ENCODE peak calls at places on chromosomes 3 and 15, in four cellular contexts. S is lower lobe of right lung, G is H1, Z is thyroid gland. Q is an unnamed sample.

GRCh38 chr3:57017481-57017880 is 43.0 kb upstream of the SPATA12 start:
- DNase-seq in S (no peak), G (no peak), Z (no peak), Q (no peak)

GRCh38 chr15:78374436-78375393 is 34.6 kb downstream of the CRABP1 start:
- DNase-seq in S (peak; percentile 52), G (no peak), Z (no peak), Q (no peak)

GRCh38 chr3:154598166-154598565 is 168.2 kb upstream of the GPR149 start:
- DNase-seq in S (no peak), G (no peak), Z (no peak), Q (no peak)

GRCh38 chr3:4776980-4777581 is 202.2 kb upstream of the BHLHE40 start:
- DNase-seq in S (no peak), G (no peak), Z (no peak), Q (no peak)

GRCh38 chr3:171878441-171879225 is 35.5 kb downstream of the TMEM212 start:
- DNase-seq in S (no peak), G (no peak), Z (no peak), Q (no peak)

GRCh38 chr3:137946341-137946973 is 63.5 kb upstream of the CLDN18 start:
- DNase-seq in S (peak; percentile 72), G (peak; percentile 41), Z (peak; percentile 58), Q (peak; percentile 64)

GRCh38 chr3:17149076-17149475 is 264.3 kb downstream of the PLCL2 start:
- DNase-seq in S (no peak), G (no peak), Z (no peak), Q (no peak)

GRCh38 chr3:66789584-66790237 is 208.4 kb upstream of the KBTBD8 start:
- DNase-seq in S (no peak), G (no peak), Z (no peak), Q (no peak)

GRCh38 chr3:170690133-170690981 is 104.5 kb upstream of the SLC7A14 start:
- DNase-seq in S (peak; percentile 79), G (no peak), Z (peak; percentile 73), Q (no peak)

GRCh38 chr3:172268896-172269295 is 179.4 kb downstream of the GHSR start:
- DNase-seq in S (no peak), G (no peak), Z (no peak), Q (no peak)

GRCh38 chr15:56804908-56805307 is 71.6 kb upstream of the ZNF280D start:
- DNase-seq in S (no peak), G (no peak), Z (no peak), Q (no peak)

GRCh38 chr3:20256144-20256543 is 70.1 kb upstream of the SGO1 start:
- DNase-seq in S (no peak), G (no peak), Z (no peak), Q (no peak)

GRCh38 chr3:183385698-183386590 is 42.5 kb downstream of the MCF2L2 start:
- DNase-seq in S (no peak), G (no peak), Z (peak; percentile 60), Q (peak; percentile 39)

GRCh38 chr3:29771602-29772001 is 490.7 kb downstream of the RBMS3 start:
- DNase-seq in S (no peak), G (no peak), Z (no peak), Q (no peak)

GRCh38 chr3:14132689-14133088 is 7.8 kb downstream of the TMEM43 start:
- DNase-seq in S (no peak), G (no peak), Z (no peak), Q (no peak)

GRCh38 chr3:43011638-43012037 is 32.5 kb downstream of the GASK1A start:
- DNase-seq in S (no peak), G (no peak), Z (no peak), Q (no peak)

GRCh38 chr3:124229407-124229806 is 237.5 kb upstream of the ROPN1 start:
- DNase-seq in S (no peak), G (no peak), Z (no peak), Q (no peak)

GRCh38 chr3:24850245-24850644 is 355.6 kb upstream of the THRB start:
- DNase-seq in S (no peak), G (no peak), Z (no peak), Q (no peak)

GRCh38 chr3:135503429-135504083 is 462.0 kb upstream of the PPP2R3A start:
- DNase-seq in S (peak; percentile 55), G (peak; percentile 75), Z (peak; percentile 83), Q (peak; percentile 57)

GRCh38 chr3:156471431-156471830 is 83.5 kb downstream of the SSR3 start:
- DNase-seq in S (no peak), G (no peak), Z (no peak), Q (no peak)

GRCh38 chr3:24119321-24119751 is 174.2 kb downstream of the NR1D2 start:
- DNase-seq in S (no peak), G (no peak), Z (peak; percentile 61), Q (no peak)

GRCh38 chr3:137202941-137203340 is 245.2 kb downstream of the IL20RB start:
- DNase-seq in S (peak; percentile 73), G (no peak), Z (peak; percentile 11), Q (no peak)

GRCh38 chr15:58985443-58985842 is 2.0 kb upstream of the RNF111 start:
- DNase-seq in S (no peak), G (no peak), Z (no peak), Q (no peak)

GRCh38 chr3:82308755-82309154 is 547.3 kb upstream of the GBE1 start:
- DNase-seq in S (no peak), G (no peak), Z (no peak), Q (no peak)

GRCh38 chr15:93135459-93135858 is 46.4 kb upstream of the RGMA start:
- DNase-seq in S (no peak), G (no peak), Z (no peak), Q (no peak)

GRCh38 chr3:159472611-159473010 is 516.0 kb upstream of the IL12A start:
- DNase-seq in S (no peak), G (no peak), Z (no peak), Q (no peak)

DNA sequence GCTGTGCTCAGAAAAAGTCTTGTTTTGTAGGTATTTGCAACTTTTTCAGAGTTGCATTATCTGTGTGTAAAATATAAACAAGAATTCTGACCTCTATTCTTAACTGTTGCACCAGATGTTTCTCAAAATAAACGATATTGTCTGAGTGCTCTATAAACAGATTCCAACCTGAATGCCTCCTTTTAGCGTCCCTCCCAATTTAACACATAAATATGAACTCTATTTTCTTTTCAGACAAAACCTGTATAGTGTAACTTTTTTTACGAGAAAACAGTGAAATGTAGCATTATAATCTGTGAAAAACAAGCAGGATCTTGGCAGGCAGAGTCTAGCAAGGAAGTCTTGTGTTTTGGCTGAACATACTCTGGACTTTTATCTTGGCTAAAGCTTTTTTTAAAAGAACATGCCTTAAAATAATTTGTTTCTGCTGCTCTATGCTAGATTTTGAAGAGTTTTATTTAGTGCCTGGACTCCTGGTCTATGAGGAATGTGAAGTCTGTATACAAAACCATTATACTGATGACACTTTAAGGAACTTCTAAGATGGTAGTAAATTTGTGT is 150.5 kb downstream of the ROBO2 start:
- DNase-seq in S (no peak), G (no peak), Z (no peak), Q (no peak)
- H3K4me1 ChIP-seq in S (no peaks in the 10 kb centered on the region), G (peaks cover 2% of the 10 kb centered on the region), Z (peaks cover 4% of the 10 kb centered on the region), Q (no peaks in the 10 kb centered on the region)

DNA sequence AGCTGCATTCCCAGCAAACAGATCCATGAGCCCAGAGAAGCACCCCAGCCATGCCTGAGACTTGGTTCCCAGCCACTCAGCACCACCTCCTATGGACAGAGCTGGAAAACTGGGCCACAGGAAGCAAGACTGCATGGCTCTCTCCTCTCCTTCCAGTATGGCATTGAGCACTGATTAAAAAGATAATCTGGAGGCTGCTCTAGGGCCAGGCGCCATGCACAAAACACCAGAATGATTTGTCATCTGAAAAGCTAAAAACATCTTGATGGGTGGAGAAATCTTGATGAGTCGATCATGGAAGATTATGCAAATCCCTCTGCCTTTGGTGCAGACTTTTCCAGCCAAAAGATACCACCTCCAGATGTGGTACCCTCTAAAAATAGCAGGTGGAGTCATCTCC is 62.7 kb upstream of the MRPS22 start:
- DNase-seq in S (no peak), G (no peak), Z (no peak), Q (no peak)
- H3K4me1 ChIP-seq in S (no peaks in the 10 kb centered on the region), G (no peaks in the 10 kb centered on the region), Z (peaks cover 3% of the 10 kb centered on the region), Q (no peaks in the 10 kb centered on the region)

DNA sequence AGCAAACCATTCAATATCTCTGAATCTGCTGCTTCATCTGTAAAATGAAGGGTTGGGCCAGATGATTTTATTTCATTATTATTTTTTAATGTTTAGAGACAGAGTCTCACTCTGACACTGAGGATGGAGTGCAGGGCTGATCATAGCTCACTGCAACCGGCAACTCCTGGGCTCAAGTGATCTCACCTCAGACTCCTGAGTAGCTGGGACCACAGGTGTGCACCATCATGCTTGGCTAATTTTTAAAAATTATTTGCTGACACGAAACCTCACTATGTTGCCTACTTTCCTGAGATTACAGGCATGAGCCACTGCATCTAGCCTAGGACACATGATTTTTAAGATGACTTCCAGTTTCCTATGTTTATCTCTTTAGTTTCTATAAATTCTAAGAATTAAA is 105.8 kb downstream of the P3H2 start:
- DNase-seq in S (no peak), G (no peak), Z (no peak), Q (no peak)
- H3K4me1 ChIP-seq in S (no peaks in the 10 kb centered on the region), G (peaks cover 21% of the 10 kb centered on the region), Z (no peaks in the 10 kb centered on the region), Q (peaks cover 4% of the 10 kb centered on the region)

GRCh38 chr3:140843656-140844055 is 98.0 kb upstream of the SLC25A36 start:
- DNase-seq in S (no peak), G (no peak), Z (no peak), Q (no peak)
- H3K4me1 ChIP-seq in S (no peaks in the 10 kb centered on the region), G (no peaks in the 10 kb centered on the region), Z (no peaks in the 10 kb centered on the region), Q (no peaks in the 10 kb centered on the region)

GRCh38 chr15:62935300-62936081 is 107.1 kb upstream of the TPM1 start:
- DNase-seq in S (no peak), G (no peak), Z (no peak), Q (no peak)
- H3K4me1 ChIP-seq in S (peaks cover 5% of the 10 kb centered on the region), G (peaks cover 3% of the 10 kb centered on the region), Z (no peaks in the 10 kb centered on the region), Q (peaks cover 4% of the 10 kb centered on the region)

DNA sequence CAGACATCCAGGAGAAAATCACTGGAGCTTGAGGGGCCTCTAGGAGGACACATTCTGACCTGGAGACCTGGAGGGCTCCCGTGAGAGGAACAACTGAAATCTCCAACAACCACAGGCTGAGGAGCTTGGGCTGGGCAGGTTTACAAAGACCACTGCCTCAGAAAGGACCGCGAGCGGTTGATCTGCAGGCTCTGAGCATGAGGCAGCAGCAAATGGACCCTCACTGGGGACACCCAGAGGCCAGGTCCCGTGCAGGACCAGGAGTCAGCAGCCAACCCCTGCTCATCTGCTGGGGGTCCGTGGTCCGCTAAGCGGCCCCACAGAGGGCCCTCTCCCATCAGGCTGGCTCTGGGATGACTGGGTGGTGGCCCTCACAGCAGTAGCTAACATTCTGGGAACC is 10.5 kb upstream of the EPHB3 start:
- DNase-seq in S (no peak), G (no peak), Z (no peak), Q (no peak)
- H3K4me1 ChIP-seq in S (peaks cover 3% of the 10 kb centered on the region), G (no peaks in the 10 kb centered on the region), Z (no peaks in the 10 kb centered on the region), Q (no peaks in the 10 kb centered on the region)

DNA sequence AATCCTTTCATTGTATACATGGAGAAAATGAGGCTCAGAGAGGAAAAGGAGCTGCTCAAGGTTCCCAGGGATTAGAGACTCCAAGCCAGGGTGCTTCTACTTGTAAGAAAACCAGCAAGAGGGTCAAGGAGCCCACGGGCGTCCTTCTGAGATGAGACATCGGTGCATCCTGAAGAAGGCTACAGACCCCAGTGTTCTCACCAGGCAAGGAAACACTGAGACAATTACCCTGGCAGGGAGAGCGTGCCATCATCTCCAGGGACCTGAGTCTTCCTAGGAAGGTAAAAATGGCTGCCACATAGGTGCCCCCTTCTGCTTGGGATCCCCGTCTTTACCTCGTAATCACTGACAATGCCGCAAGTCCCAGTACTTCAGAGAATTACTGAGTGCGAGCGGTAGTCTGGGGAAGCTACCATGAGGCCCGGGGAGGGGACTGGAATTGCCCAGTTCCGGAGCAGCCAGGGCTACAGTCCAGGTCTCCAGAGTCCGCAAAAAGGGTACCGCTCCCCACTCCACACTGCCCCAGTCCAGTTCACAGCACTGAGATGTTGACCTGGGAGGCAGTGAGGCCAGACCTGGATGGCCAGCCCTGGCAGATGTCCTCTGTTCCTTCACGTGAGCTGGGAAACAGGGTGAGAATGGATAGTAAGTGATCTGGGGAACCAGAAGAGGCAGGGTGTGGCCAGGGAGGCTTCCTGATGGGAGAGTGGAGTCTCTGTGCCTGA is 164.7 kb upstream of the SMAD3 start:
- DNase-seq in S (no peak), G (no peak), Z (no peak), Q (no peak)
- H3K4me1 ChIP-seq in S (peaks cover 8% of the 10 kb centered on the region), G (no peaks in the 10 kb centered on the region), Z (peaks cover 5% of the 10 kb centered on the region), Q (peaks cover 1% of the 10 kb centered on the region)